ENCODE peak calls at places on chromosomes 5 and 9, in five cellular contexts. B is CD8-positive, alpha-beta T cell; I is tibial artery; J is effector memory CD4-positive, alpha-beta T cell; E is GM23248. R is an unnamed sample.

GRCh38 chr5:446066-446725 is 3.2 kb downstream of the EXOC3 start:
- DNase-seq in I (peak; percentile 7), B (no peak), E (no peak), J (no peak), R (no peak)

GRCh38 chr5:13946111-13946510 is 1.6 kb upstream of the DNAH5 start:
- DNase-seq in B (no peak), J (no peak), E (peak; percentile 83), I (no peak), R (no peak)

GRCh38 chr9:77896269-77897245 is 135.1 kb downstream of the GNAQ start:
- DNase-seq in I (no peak), E (no peak), J (no peak), B (no peak), R (no peak)

GRCh38 chr5:65913519-65913918 is 12.9 kb upstream of the ERBIN start:
- DNase-seq in B (no peak), E (peak; percentile 3), I (no peak), J (no peak), R (no peak)

GRCh38 chr5:139495644-139496435 is 13.3 kb upstream of the STING1 start:
- DNase-seq in E (peak; percentile 83), I (no peak), J (no peak), B (no peak), R (no peak)

GRCh38 chr9:127262621-127263020 is 2.0 kb upstream of the GARNL3 start:
- DNase-seq in E (no peak), I (no peak), B (no peak), J (no peak), R (no peak)

GRCh38 chr5:95086932-95087818 is 197.7 kb downstream of the MCTP1 start:
- DNase-seq in E (no peak), I (no peak), J (no peak), B (no peak), R (no peak)

GRCh38 chr5:66306844-66307315 is 162.8 kb downstream of the SREK1 start:
- DNase-seq in B (no peak), I (no peak), E (no peak), J (no peak), R (no peak)

GRCh38 chr5:32572778-32573480 is 12.4 kb upstream of the SUB1 start:
- DNase-seq in B (no peak), J (no peak), I (no peak), E (no peak), R (no peak)

GRCh38 chr5:126414874-126415502 is 8.2 kb upstream of the GRAMD2B start:
- DNase-seq in I (peak; percentile 59), E (peak; percentile 74), B (no peak), J (no peak), R (peak; percentile 33)

GRCh38 chr9:106019017-106019692 is 324.8 kb downstream of the TMEM38B start:
- DNase-seq in J (no peak), E (no peak), B (no peak), I (no peak), R (no peak)

GRCh38 chr9:77834898-77835505 is 186.9 kb upstream of the GNA14 start:
- DNase-seq in I (no peak), B (no peak), J (no peak), E (no peak), R (no peak)

GRCh38 chr5:17381926-17382325 is 116.1 kb upstream of the TAF11L2 start:
- DNase-seq in E (no peak), B (no peak), J (no peak), I (peak; percentile 64), R (peak; percentile 33)

GRCh38 chr5:83551826-83552225 is 80.3 kb downstream of the VCAN start:
- DNase-seq in I (no peak), B (no peak), E (peak; percentile 72), J (no peak), R (no peak)

DNA sequence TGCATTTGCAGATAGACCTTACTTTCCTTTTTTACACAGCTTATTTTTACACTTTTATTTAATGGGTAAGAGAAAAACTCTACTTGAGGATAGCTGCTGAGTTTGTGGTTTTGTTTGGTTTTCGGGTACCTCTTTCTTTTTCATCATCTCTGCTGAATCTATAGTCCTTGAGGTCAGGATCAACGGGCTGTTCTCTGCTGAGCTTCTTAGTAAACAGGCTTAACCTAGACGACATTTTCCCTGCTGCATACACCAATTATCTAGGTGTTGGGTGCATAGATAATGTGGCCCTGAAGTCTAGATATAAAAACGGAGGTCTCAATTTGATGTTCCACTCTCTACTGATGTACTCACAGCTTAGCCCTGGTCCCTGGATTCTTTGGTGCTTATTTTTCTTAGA is 138.2 kb upstream of the ZNF366 start:
- DNase-seq in B (no peak), E (no peak), J (no peak), I (no peak), R (no peak)
- H3K4me3 ChIP-seq in B (no peak overlapping the region), E (no peak overlapping the region), J (no peak overlapping the region), I (no peak overlapping the region), R (no peak overlapping the region)

GRCh38 chr5:27516437-27516836 is 478.1 kb upstream of the CDH9 start:
- DNase-seq in B (no peak), J (no peak), E (no peak), I (no peak), R (no peak)
- H3K27ac ChIP-seq in B (no peak overlapping the region), J (no peak overlapping the region), E (no peak overlapping the region), I (no peak overlapping the region), R (no peak overlapping the region)

DNA sequence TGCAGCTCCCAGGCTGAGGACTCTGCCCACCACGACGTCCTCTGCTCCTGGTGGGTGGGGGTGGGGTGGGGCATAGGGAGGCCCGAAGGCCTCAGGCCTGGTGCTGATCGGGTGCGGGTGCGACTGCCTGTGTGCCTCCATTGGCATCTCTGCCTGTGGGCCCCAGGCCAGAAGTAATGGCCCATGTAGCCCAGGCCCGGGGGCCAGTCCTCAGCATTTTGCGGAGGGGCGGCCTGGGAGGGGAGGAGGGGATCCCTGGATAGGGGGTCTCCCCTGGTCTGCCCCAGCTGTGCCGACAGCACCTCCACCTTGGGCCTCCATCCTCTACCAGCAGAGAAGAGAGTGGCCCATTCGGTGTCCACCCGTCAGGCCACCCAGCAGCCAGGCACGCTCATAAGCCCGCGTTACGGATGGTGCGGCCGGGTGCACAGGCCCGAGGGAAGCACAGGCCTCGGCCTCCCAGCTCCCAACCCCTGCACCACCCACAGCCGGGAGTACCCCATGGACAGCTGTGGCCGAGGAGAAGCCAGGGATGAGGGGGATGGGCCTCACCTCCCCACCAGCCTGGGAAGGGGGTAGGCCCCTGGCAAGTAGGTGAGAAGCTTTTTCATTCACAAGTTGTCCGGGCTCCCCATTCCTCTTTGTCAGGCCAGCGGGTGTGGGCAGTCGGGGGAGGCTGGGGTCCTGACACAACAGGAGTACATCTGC is 1.8 kb upstream of the NOTCH1 start:
- DNase-seq in E (no peak), I (no peak), B (no peak), J (no peak), R (no peak)
- H3K4me1 ChIP-seq in E (peaks cover 24% of the 10 kb centered on the region), I (peaks cover 72% of the 10 kb centered on the region), B (peaks cover 41% of the 10 kb centered on the region), J (peaks cover 36% of the 10 kb centered on the region), R (peaks cover 16% of the 10 kb centered on the region)

GRCh38 chr5:61270510-61271165 is 61.4 kb upstream of the ZSWIM6 start:
- DNase-seq in J (no peak), I (no peak), B (no peak), E (no peak), R (no peak)
- H3K4me3 ChIP-seq in J (no peak overlapping the region), I (no peak overlapping the region), B (no peak overlapping the region), E (no peak overlapping the region), R (no peak overlapping the region)

DNA sequence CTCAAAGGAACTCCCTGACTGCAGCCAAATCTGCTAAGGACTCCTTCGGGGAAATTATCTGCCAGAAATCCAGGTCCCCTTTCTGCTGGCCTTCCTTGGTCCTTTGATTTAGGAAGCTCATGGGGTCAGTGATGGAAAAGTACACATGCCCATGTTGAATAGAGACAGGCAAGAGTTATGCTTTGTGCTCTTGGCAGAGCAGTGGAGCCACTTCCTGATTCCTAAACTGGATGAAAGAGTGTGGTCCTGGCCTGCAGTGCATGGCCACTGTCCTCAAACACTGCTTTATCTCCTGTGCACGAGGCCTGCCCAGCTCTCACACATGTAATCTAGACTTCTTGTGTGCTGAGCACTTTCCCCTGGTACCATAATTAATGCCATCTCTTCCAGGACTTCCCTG is 2.0 kb upstream of the EBF1 start:
- DNase-seq in E (peak; percentile 42), I (no peak), J (no peak), B (no peak), R (no peak)
- H3K27ac ChIP-seq in E (no peak overlapping the region), I (peak overlapping the region; percentile 87), J (no peak overlapping the region), B (no peak overlapping the region), R (peak overlapping the region; percentile 82)